ENCODE peak calls at places on chromosomes 12 and 14, in nine cellular contexts. One of them, this sample, is unnamed.

GRCh38 chr12:111406474-111407370 is 999 bp downstream of the SH2B3 start:
- DNase-seq in pancreas: no peak
- DNase-seq in fibroblast of lung: no peak
- DNase-seq in CD8-positive, alpha-beta memory T cell: peak; percentile 67
- DNase-seq in prostate gland: no peak
- DNase-seq in hepatocyte: no peak
- DNase-seq in aorta: no peak
- DNase-seq in psoas muscle: peak; percentile 70
- DNase-seq in small intestine: no peak
- DNase-seq in this sample: peak; percentile 78

GRCh38 chr14:30005114-30005698 is 77.6 kb upstream of the PRKD1 start:
- DNase-seq in pancreas: no peak
- DNase-seq in fibroblast of lung: peak; percentile 88
- DNase-seq in CD8-positive, alpha-beta memory T cell: no peak
- DNase-seq in prostate gland: peak; percentile 12
- DNase-seq in hepatocyte: peak; percentile 68
- DNase-seq in aorta: no peak
- DNase-seq in psoas muscle: no peak
- DNase-seq in small intestine: peak; percentile 80
- DNase-seq in this sample: no peak

GRCh38 chr12:6828671-6829531 is 694 bp downstream of the P3H3 start:
- DNase-seq in pancreas: peak; percentile 78
- DNase-seq in fibroblast of lung: peak; percentile 57
- DNase-seq in CD8-positive, alpha-beta memory T cell: no peak
- DNase-seq in prostate gland: peak; percentile 46
- DNase-seq in hepatocyte: peak; percentile 80
- DNase-seq in aorta: peak; percentile 86
- DNase-seq in psoas muscle: no peak
- DNase-seq in small intestine: no peak
- DNase-seq in this sample: no peak

GRCh38 chr14:21902561-21903199 is 229.1 kb upstream of the OR4E1 start:
- DNase-seq in pancreas: no peak
- DNase-seq in fibroblast of lung: no peak
- DNase-seq in CD8-positive, alpha-beta memory T cell: no peak
- DNase-seq in prostate gland: no peak
- DNase-seq in hepatocyte: no peak
- DNase-seq in aorta: no peak
- DNase-seq in psoas muscle: no peak
- DNase-seq in small intestine: peak; percentile 4
- DNase-seq in this sample: no peak

GRCh38 chr14:23613242-23614070 is 22.7 kb upstream of the DHRS2 start:
- DNase-seq in pancreas: no peak
- DNase-seq in fibroblast of lung: no peak
- DNase-seq in CD8-positive, alpha-beta memory T cell: no peak
- DNase-seq in prostate gland: no peak
- DNase-seq in hepatocyte: peak; percentile 26
- DNase-seq in aorta: no peak
- DNase-seq in psoas muscle: no peak
- DNase-seq in small intestine: peak; percentile 72
- DNase-seq in this sample: no peak

GRCh38 chr12:3311027-3311402 is 180.0 kb upstream of the PRMT8 start:
- DNase-seq in pancreas: peak; percentile 87
- DNase-seq in fibroblast of lung: no peak
- DNase-seq in CD8-positive, alpha-beta memory T cell: no peak
- DNase-seq in prostate gland: peak; percentile 75
- DNase-seq in hepatocyte: peak; percentile 82
- DNase-seq in aorta: no peak
- DNase-seq in psoas muscle: no peak
- DNase-seq in small intestine: peak; percentile 58
- DNase-seq in this sample: no peak

GRCh38 chr12:93016752-93017350 is 87.8 kb upstream of the EEA1 start:
- DNase-seq in pancreas: no peak
- DNase-seq in fibroblast of lung: no peak
- DNase-seq in CD8-positive, alpha-beta memory T cell: no peak
- DNase-seq in prostate gland: no peak
- DNase-seq in hepatocyte: no peak
- DNase-seq in aorta: no peak
- DNase-seq in psoas muscle: no peak
- DNase-seq in small intestine: no peak
- DNase-seq in this sample: no peak

GRCh38 chr14:91891081-91891480 is 23.7 kb upstream of the TC2N start:
- DNase-seq in pancreas: no peak
- DNase-seq in fibroblast of lung: no peak
- DNase-seq in CD8-positive, alpha-beta memory T cell: no peak
- DNase-seq in prostate gland: no peak
- DNase-seq in hepatocyte: no peak
- DNase-seq in aorta: no peak
- DNase-seq in psoas muscle: no peak
- DNase-seq in small intestine: no peak
- DNase-seq in this sample: no peak

GRCh38 chr14:65290830-65291229 is 121.7 kb upstream of the FUT8 start:
- DNase-seq in pancreas: no peak
- DNase-seq in fibroblast of lung: peak; percentile 62
- DNase-seq in CD8-positive, alpha-beta memory T cell: no peak
- DNase-seq in prostate gland: no peak
- DNase-seq in hepatocyte: no peak
- DNase-seq in aorta: no peak
- DNase-seq in psoas muscle: no peak
- DNase-seq in small intestine: no peak
- DNase-seq in this sample: no peak

GRCh38 chr14:92645841-92646478 is 102.5 kb downstream of the LGMN start:
- DNase-seq in pancreas: no peak
- DNase-seq in fibroblast of lung: peak; percentile 95
- DNase-seq in CD8-positive, alpha-beta memory T cell: no peak
- DNase-seq in prostate gland: no peak
- DNase-seq in hepatocyte: no peak
- DNase-seq in aorta: no peak
- DNase-seq in psoas muscle: no peak
- DNase-seq in small intestine: no peak
- DNase-seq in this sample: no peak

GRCh38 chr12:128876559-128876958 is 23.3 kb downstream of the GLT1D1 start:
- DNase-seq in pancreas: no peak
- DNase-seq in fibroblast of lung: no peak
- DNase-seq in CD8-positive, alpha-beta memory T cell: no peak
- DNase-seq in prostate gland: no peak
- DNase-seq in hepatocyte: no peak
- DNase-seq in aorta: no peak
- DNase-seq in psoas muscle: no peak
- DNase-seq in small intestine: no peak
- DNase-seq in this sample: no peak

GRCh38 chr14:68309121-68309520 is 483.7 kb downstream of the ZFP36L1 start:
- DNase-seq in pancreas: no peak
- DNase-seq in fibroblast of lung: no peak
- DNase-seq in CD8-positive, alpha-beta memory T cell: no peak
- DNase-seq in prostate gland: no peak
- DNase-seq in hepatocyte: no peak
- DNase-seq in aorta: no peak
- DNase-seq in psoas muscle: no peak
- DNase-seq in small intestine: no peak
- DNase-seq in this sample: no peak
- H3K36me3 ChIP-seq in pancreas: no peaks in the 10 kb centered on the region
- H3K36me3 ChIP-seq in fibroblast of lung: no peaks in the 10 kb centered on the region
- H3K36me3 ChIP-seq in CD8-positive, alpha-beta memory T cell: no peaks in the 10 kb centered on the region
- H3K36me3 ChIP-seq in prostate gland: no peaks in the 10 kb centered on the region
- H3K36me3 ChIP-seq in hepatocyte: no peaks in the 10 kb centered on the region
- H3K36me3 ChIP-seq in aorta: no peaks in the 10 kb centered on the region
- H3K36me3 ChIP-seq in psoas muscle: no peaks in the 10 kb centered on the region
- H3K36me3 ChIP-seq in small intestine: no peaks in the 10 kb centered on the region
- H3K36me3 ChIP-seq in this sample: no peaks in the 10 kb centered on the region

DNA sequence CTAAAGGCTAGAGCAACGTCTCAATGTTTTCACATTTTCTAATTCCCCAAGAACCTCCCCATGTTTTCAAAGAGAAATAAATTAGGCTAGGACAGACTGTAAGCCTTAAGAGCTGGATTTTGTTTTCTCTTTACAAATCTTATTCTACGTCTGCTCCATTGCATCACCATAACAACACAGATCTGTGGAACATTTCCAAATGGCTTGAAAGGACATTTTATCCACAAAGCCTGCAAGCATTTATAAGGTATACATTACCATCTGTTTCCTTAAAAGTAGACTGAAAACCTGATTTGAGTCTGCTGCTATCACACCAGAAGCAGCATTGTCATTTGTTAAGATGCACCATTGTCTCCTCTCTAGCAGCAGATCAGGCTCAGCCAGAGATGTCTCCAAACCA is 115.3 kb upstream of the PLEKHA5 start:
- DNase-seq in pancreas: no peak
- DNase-seq in fibroblast of lung: peak; percentile 84
- DNase-seq in CD8-positive, alpha-beta memory T cell: no peak
- DNase-seq in prostate gland: no peak
- DNase-seq in hepatocyte: no peak
- DNase-seq in aorta: no peak
- DNase-seq in psoas muscle: no peak
- DNase-seq in small intestine: no peak
- DNase-seq in this sample: no peak
- H3K27ac ChIP-seq in pancreas: no peak overlapping the region
- H3K27ac ChIP-seq in fibroblast of lung: no peak overlapping the region
- H3K27ac ChIP-seq in CD8-positive, alpha-beta memory T cell: no peak overlapping the region
- H3K27ac ChIP-seq in prostate gland: no peak overlapping the region
- H3K27ac ChIP-seq in hepatocyte: peak overlapping the region; percentile 0
- H3K27ac ChIP-seq in aorta: no peak overlapping the region
- H3K27ac ChIP-seq in psoas muscle: no peak overlapping the region
- H3K27ac ChIP-seq in small intestine: no peak overlapping the region
- H3K27ac ChIP-seq in this sample: no peak overlapping the region

GRCh38 chr12:14959126-14959440 is 2.3 kb downstream of the ARHGDIB start:
- DNase-seq in pancreas: no peak
- DNase-seq in fibroblast of lung: no peak
- DNase-seq in CD8-positive, alpha-beta memory T cell: no peak
- DNase-seq in prostate gland: no peak
- DNase-seq in hepatocyte: no peak
- DNase-seq in aorta: no peak
- DNase-seq in psoas muscle: no peak
- DNase-seq in small intestine: no peak
- DNase-seq in this sample: no peak

GRCh38 chr12:14959463-14959862 is 1.9 kb downstream of the ARHGDIB start:
- DNase-seq in pancreas: no peak
- DNase-seq in fibroblast of lung: no peak
- DNase-seq in CD8-positive, alpha-beta memory T cell: no peak
- DNase-seq in prostate gland: no peak
- DNase-seq in hepatocyte: no peak
- DNase-seq in aorta: no peak
- DNase-seq in psoas muscle: no peak
- DNase-seq in small intestine: no peak
- DNase-seq in this sample: no peak

GRCh38 chr12:14959916-14960315 is 1.5 kb downstream of the ARHGDIB start:
- DNase-seq in pancreas: no peak
- DNase-seq in fibroblast of lung: no peak
- DNase-seq in CD8-positive, alpha-beta memory T cell: no peak
- DNase-seq in prostate gland: no peak
- DNase-seq in hepatocyte: no peak
- DNase-seq in aorta: no peak
- DNase-seq in psoas muscle: no peak
- DNase-seq in small intestine: no peak
- DNase-seq in this sample: no peak

GRCh38 chr12:14957769-14958168 is 3.6 kb downstream of the ARHGDIB start:
- DNase-seq in pancreas: no peak
- DNase-seq in fibroblast of lung: no peak
- DNase-seq in CD8-positive, alpha-beta memory T cell: no peak
- DNase-seq in prostate gland: no peak
- DNase-seq in hepatocyte: no peak
- DNase-seq in aorta: no peak
- DNase-seq in psoas muscle: no peak
- DNase-seq in small intestine: no peak
- DNase-seq in this sample: no peak

DNA sequence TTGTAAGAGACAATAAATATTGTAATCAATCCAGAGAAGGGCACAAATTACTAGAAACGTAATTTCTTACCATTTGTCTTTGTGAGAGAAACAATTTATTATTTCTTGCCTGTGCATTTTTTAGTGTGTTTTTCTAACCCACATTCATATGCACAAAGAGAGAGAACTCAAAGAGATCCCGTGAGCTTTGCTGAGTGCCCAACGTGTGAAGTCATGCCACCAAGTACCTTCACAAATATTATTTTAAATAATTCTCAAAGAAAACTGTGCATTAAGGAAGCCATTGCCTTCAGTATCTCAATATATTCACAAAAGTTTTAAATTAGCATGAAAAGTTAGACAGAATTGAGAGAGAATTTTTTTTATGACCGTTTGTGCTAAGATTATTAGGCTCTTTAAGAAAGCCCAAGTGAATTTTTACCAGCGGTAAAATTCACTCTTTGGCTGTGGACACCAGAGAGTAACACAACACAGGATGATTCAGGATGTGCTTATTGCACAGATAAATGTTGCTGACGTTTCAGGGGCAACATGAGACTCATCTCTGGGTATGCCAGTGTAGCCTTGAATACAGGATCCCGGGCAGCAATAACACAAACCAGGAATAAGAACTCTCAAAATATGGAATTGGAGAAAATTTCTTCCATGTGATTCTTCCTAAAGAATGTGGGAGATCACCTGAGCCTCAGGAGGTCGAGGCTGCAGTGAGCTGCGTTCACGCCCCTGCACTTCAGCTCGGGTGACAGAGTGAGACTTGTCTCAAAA is 2.9 kb downstream of the ARHGDIB start:
- DNase-seq in pancreas: no peak
- DNase-seq in fibroblast of lung: no peak
- DNase-seq in CD8-positive, alpha-beta memory T cell: no peak
- DNase-seq in prostate gland: no peak
- DNase-seq in hepatocyte: no peak
- DNase-seq in aorta: no peak
- DNase-seq in psoas muscle: no peak
- DNase-seq in small intestine: no peak
- DNase-seq in this sample: no peak
- H3K4me3 ChIP-seq in pancreas: no peak overlapping the region
- H3K4me3 ChIP-seq in fibroblast of lung: no peak overlapping the region
- H3K4me3 ChIP-seq in CD8-positive, alpha-beta memory T cell: peak overlapping the region; percentile 94
- H3K4me3 ChIP-seq in prostate gland: no peak overlapping the region
- H3K4me3 ChIP-seq in hepatocyte: no peak overlapping the region
- H3K4me3 ChIP-seq in aorta: no peak overlapping the region
- H3K4me3 ChIP-seq in psoas muscle: peak overlapping the region; percentile 63
- H3K4me3 ChIP-seq in small intestine: peak overlapping the region; percentile 21
- H3K4me3 ChIP-seq in this sample: peak overlapping the region; percentile 59

DNA sequence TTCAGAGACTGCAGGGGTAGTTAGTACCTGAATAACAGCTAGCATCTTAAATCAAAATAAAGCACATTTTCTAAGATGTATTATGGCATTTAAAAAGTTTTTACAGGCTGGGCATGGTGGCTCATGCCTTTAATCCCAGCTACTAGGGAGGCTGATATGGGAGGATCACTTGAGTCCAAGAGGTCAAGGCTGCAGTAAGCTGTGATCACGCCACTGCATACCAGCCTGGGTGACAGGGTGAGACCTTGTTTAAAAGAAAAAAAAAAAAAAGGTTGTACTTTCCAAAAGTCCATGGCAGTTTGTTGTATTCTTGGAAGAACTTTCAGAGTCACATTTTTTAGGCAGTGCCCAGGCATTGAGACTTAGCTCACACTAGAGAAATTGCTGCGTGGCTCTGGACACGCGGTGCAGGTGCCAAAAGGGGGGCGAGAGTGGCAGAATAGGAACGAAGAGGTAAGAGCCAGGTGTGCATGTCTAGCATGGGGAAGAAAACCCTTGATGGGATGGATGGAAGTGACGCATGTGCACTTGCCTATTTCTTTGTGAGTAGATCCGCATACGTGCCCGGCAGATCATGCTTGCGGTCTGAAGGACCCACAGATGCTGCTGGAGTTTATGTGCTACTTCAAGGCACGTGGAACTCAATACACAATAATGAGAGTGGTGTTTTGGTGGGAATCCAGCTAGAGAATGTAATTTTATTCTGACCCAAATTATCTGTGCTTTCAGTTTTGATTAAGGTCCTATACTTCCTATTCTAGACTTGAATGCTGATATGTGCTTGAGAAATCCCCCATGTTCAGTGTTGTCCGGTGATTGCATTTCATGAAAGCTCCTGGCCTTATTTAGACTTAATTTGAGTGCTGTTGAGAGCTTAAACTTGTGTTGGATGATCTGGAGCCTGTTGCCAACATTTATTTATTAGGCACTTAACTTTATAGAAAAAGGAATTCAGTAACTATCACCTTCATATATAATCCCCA is 11.9 kb downstream of the ANKRD13A start:
- DNase-seq in pancreas: no peak
- DNase-seq in fibroblast of lung: no peak
- DNase-seq in CD8-positive, alpha-beta memory T cell: no peak
- DNase-seq in prostate gland: no peak
- DNase-seq in hepatocyte: no peak
- DNase-seq in aorta: no peak
- DNase-seq in psoas muscle: no peak
- DNase-seq in small intestine: peak; percentile 65
- DNase-seq in this sample: no peak
- H3K36me3 ChIP-seq in pancreas: peaks cover 6% of the 10 kb centered on the region
- H3K36me3 ChIP-seq in fibroblast of lung: peaks cover 9% of the 10 kb centered on the region
- H3K36me3 ChIP-seq in CD8-positive, alpha-beta memory T cell: peaks cover 10% of the 10 kb centered on the region
- H3K36me3 ChIP-seq in prostate gland: no peaks in the 10 kb centered on the region
- H3K36me3 ChIP-seq in hepatocyte: no peaks in the 10 kb centered on the region
- H3K36me3 ChIP-seq in aorta: peaks cover 2% of the 10 kb centered on the region
- H3K36me3 ChIP-seq in psoas muscle: peaks cover 38% of the 10 kb centered on the region
- H3K36me3 ChIP-seq in small intestine: peaks cover 2% of the 10 kb centered on the region
- H3K36me3 ChIP-seq in this sample: peaks cover 34% of the 10 kb centered on the region

This sample was measured in lower lobe of right lung.